ENCODE peak calls at places on chromosomes 7 and 10, in eight cellular contexts. O is GM12865, H is sigmoid colon, V is astrocyte of the cerebellum, F is nephron progenitor cell, E is lower lobe of right lung, L is esophagus squamous epithelium, X is NB4. I is an unnamed sample.

GRCh38 chr10:987635-987905 is 664 bp upstream of the GTPBP4 start:
- DNase-seq in O (no peak), H (no peak), V (no peak), F (no peak), E (no peak), L (no peak), X (no peak), I (no peak)

GRCh38 chr7:47335071-47335470 is 246.8 kb downstream of the TNS3 start:
- DNase-seq in O (no peak), H (no peak), V (no peak), F (no peak), E (no peak), L (no peak), X (no peak), I (no peak)

GRCh38 chr10:124320778-124321432 is 97.8 kb downstream of the OAT start:
- DNase-seq in O (no peak), H (peak), V (no peak), F (no peak), E (no peak), L (no peak), X (no peak), I (no peak)

GRCh38 chr10:76080991-76081390 is 649.6 kb downstream of the LRMDA start:
- DNase-seq in O (no peak), H (no peak), V (no peak), F (no peak), E (no peak), L (no peak), X (no peak), I (no peak)

GRCh38 chr7:138237995-138238394 is 161.7 kb downstream of the AKR1D1 start:
- DNase-seq in O (no peak), H (no peak), V (no peak), F (no peak), E (no peak), L (no peak), X (peak), I (no peak)

GRCh38 chr10:131183546-131184045 is 127.9 kb downstream of the TCERG1L start:
- DNase-seq in O (no peak), H (peak), V (no peak), F (no peak), E (no peak), L (no peak), X (no peak), I (no peak)

GRCh38 chr10:77974396-77975074 is 48.0 kb upstream of the DLG5 start:
- DNase-seq in O (peak), H (peak), V (peak), F (peak), E (no peak), L (no peak), X (peak), I (no peak)

GRCh38 chr10:116665541-116666125 is 44.9 kb downstream of the PNLIPRP2 start:
- DNase-seq in O (no peak), H (peak), V (peak), F (no peak), E (no peak), L (no peak), X (no peak), I (no peak)

GRCh38 chr7:155746188-155746587 is 66.1 kb downstream of the SHH start:
- DNase-seq in O (peak), H (no peak), V (no peak), F (no peak), E (no peak), L (no peak), X (no peak), I (no peak)

GRCh38 chr7:37320840-37321468 is 127.7 kb downstream of the ELMO1 start:
- DNase-seq in O (no peak), H (no peak), V (no peak), F (no peak), E (no peak), L (no peak), X (peak), I (no peak)

GRCh38 chr7:9575716-9576115 is 1142.3 kb downstream of the NXPH1 start:
- DNase-seq in O (no peak), H (no peak), V (no peak), F (no peak), E (no peak), L (no peak), X (no peak), I (no peak)

GRCh38 chr10:12500406-12501303 is 151.3 kb downstream of the CAMK1D start:
- DNase-seq in O (no peak), H (peak), V (peak), F (no peak), E (no peak), L (no peak), X (peak), I (no peak)

GRCh38 chr7:96322847-96323461 is 1.1 kb upstream of the SLC25A13 start:
- DNase-seq in O (no peak), H (no peak), V (no peak), F (no peak), E (no peak), L (no peak), X (no peak), I (no peak)

GRCh38 chr10:35834916-35835499 is 192.9 kb upstream of the FZD8 start:
- DNase-seq in O (no peak), H (no peak), V (no peak), F (no peak), E (no peak), L (no peak), X (no peak), I (no peak)

GRCh38 chr10:44928462-44928861 is 17.3 kb downstream of the TMEM72 start:
- DNase-seq in O (no peak), H (no peak), V (no peak), F (no peak), E (no peak), L (no peak), X (no peak), I (no peak)

GRCh38 chr7:122143376-122143750 is 686 bp downstream of the AASS start:
- DNase-seq in O (peak), H (peak), V (no peak), F (peak), E (no peak), L (no peak), X (no peak), I (peak)

GRCh38 chr10:10942441-10942840 is 75.2 kb upstream of the CELF2 start:
- DNase-seq in O (no peak), H (no peak), V (no peak), F (no peak), E (no peak), L (no peak), X (no peak), I (no peak)

GRCh38 chr7:76281006-76281705 is 21.3 kb upstream of the HSPB1 start:
- DNase-seq in O (no peak), H (no peak), V (no peak), F (peak), E (no peak), L (no peak), X (no peak), I (no peak)

GRCh38 chr7:132930881-132931280 is 151.0 kb downstream of the CHCHD3 start:
- DNase-seq in O (peak), H (no peak), V (no peak), F (no peak), E (no peak), L (no peak), X (peak), I (no peak)

GRCh38 chr7:151223728-151224127 is 3.3 kb downstream of the ABCF2 start:
- DNase-seq in O (no peak), H (no peak), V (no peak), F (no peak), E (no peak), L (no peak), X (no peak), I (no peak)

GRCh38 chr7:30434140-30434799 is 44.3 kb downstream of the NOD1 start:
- DNase-seq in O (no peak), H (no peak), V (no peak), F (no peak), E (no peak), L (no peak), X (peak), I (peak)

GRCh38 chr10:482036-482435 is 207.4 kb downstream of the DIP2C start:
- DNase-seq in O (no peak), H (no peak), V (no peak), F (no peak), E (no peak), L (no peak), X (no peak), I (no peak)

GRCh38 chr10:91162050-91162494 is 58.4 kb upstream of the PCGF5 start:
- DNase-seq in O (peak), H (no peak), V (no peak), F (no peak), E (no peak), L (no peak), X (no peak), I (no peak)

GRCh38 chr7:30281791-30282190 is 2.6 kb upstream of the ZNRF2 start:
- DNase-seq in O (no peak), H (no peak), V (no peak), F (no peak), E (no peak), L (no peak), X (no peak), I (no peak)

GRCh38 chr7:102331536-102332275 is 24.5 kb downstream of the SPDYE6 start:
- DNase-seq in O (peak), H (no peak), V (no peak), F (no peak), E (no peak), L (no peak), X (no peak), I (no peak)

GRCh38 chr10:35781643-35782035 is 139.5 kb upstream of the FZD8 start:
- DNase-seq in O (peak), H (no peak), V (no peak), F (no peak), E (no peak), L (no peak), X (peak), I (no peak)

GRCh38 chr10:92222603-92223275 is 68.1 kb downstream of the CPEB3 start:
- DNase-seq in O (no peak), H (no peak), V (peak), F (no peak), E (no peak), L (no peak), X (no peak), I (no peak)

GRCh38 chr7:49791089-49791741 is 17.8 kb downstream of the VWC2 start:
- DNase-seq in O (peak), H (no peak), V (no peak), F (peak), E (no peak), L (no peak), X (peak), I (no peak)

GRCh38 chr10:98361131-98361633 is 53.8 kb downstream of the PYROXD2 start:
- DNase-seq in O (peak), H (peak), V (peak), F (peak), E (peak), L (peak), X (peak), I (peak)

GRCh38 chr7:1368682-1369571 is 90.3 kb downstream of the MICALL2 start:
- DNase-seq in O (peak), H (no peak), V (no peak), F (peak), E (no peak), L (no peak), X (peak), I (peak)

GRCh38 chr7:148153611-148154010 is 437.0 kb upstream of the C7orf33 start:
- DNase-seq in O (no peak), H (no peak), V (no peak), F (no peak), E (peak), L (no peak), X (no peak), I (no peak)

GRCh38 chr10:15122477-15123030 is 25.4 kb downstream of the RPP38 start:
- DNase-seq in O (peak), H (no peak), V (no peak), F (no peak), E (no peak), L (no peak), X (no peak), I (peak)

GRCh38 chr10:63806330-63806729 is 285.1 kb downstream of the REEP3 start:
- DNase-seq in O (no peak), H (no peak), V (no peak), F (no peak), E (no peak), L (no peak), X (no peak), I (no peak)

GRCh38 chr10:30857803-30858202 is 173.9 kb downstream of the ZNF438 start:
- DNase-seq in O (no peak), H (peak), V (no peak), F (no peak), E (no peak), L (no peak), X (peak), I (no peak)

GRCh38 chr7:22142593-22142992 is 196.9 kb upstream of the CDCA7L start:
- DNase-seq in O (no peak), H (no peak), V (no peak), F (no peak), E (no peak), L (no peak), X (no peak), I (no peak)

GRCh38 chr7:36473454-36474282 is 84.0 kb downstream of the ANLN start:
- DNase-seq in O (peak), H (no peak), V (no peak), F (peak), E (peak), L (no peak), X (peak), I (no peak)

GRCh38 chr10:106499448-106499847 is 665.1 kb downstream of the SORCS1 start:
- DNase-seq in O (no peak), H (no peak), V (no peak), F (no peak), E (no peak), L (no peak), X (no peak), I (no peak)

GRCh38 chr7:139525239-139525638 is 1.8 kb downstream of the CLEC2L start:
- DNase-seq in O (no peak), H (no peak), V (no peak), F (no peak), E (no peak), L (no peak), X (no peak), I (no peak)

DNA sequence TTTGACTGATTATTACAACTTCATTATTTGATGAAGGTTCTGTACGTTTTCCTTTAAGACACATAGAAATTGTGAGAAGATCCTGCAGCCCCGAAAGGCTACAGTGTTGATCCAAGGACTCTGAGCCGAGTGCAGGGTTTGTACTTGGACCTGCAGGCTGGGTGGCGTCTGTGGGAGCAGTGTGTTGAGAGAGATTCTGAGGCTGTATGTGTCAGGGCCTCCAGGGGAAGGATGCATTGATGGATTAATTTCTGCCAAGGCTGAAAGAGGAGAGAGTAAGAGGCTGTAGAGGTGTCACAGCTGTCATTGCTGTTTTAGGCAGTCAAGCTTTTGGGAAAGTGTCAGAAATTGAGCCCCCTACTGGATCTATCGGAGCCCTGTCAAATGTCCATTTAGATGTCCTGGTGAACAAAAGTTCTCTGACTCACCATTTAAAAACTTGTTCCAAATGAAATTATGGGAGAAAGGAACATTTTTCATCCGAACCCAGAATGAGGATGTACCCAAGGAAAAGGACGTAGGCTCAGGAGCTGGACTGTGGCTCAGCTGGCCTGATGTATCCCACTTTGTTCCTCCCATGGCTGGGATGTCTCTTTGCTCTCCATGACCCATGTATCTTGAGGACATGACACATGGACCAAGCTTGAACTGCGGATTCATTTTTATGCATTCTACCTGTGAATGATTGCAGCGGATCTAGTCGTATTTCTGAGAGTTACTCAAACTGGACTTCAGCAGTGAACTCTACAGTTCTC is 102.2 kb downstream of the TCF7L2 start:
- DNase-seq in O (peak), H (peak), V (no peak), F (no peak), E (no peak), L (no peak), X (peak), I (no peak)
- TF ChIP-seq CTCF in O (peak), H (no peak), V (peak), F (peak), E (peak), L (no peak), X (peak), I (peak)

GRCh38 chr10:46543379-46544014 is 13.0 kb downstream of the GPRIN2 start:
- DNase-seq in O (no peak), H (no peak), V (no peak), F (peak), E (peak), L (no peak), X (no peak), I (no peak)

GRCh38 chr10:46546591-46547330 is 9.7 kb downstream of the GPRIN2 start:
- DNase-seq in O (no peak), H (peak), V (no peak), F (peak), E (peak), L (no peak), X (no peak), I (no peak)

GRCh38 chr10:46547331-46547880 is 9.1 kb downstream of the GPRIN2 start:
- DNase-seq in O (no peak), H (peak), V (no peak), F (peak), E (peak), L (no peak), X (no peak), I (no peak)

GRCh38 chr10:46545861-46546590 is 10.4 kb downstream of the GPRIN2 start:
- DNase-seq in O (no peak), H (peak), V (no peak), F (peak), E (peak), L (no peak), X (no peak), I (no peak)

GRCh38 chr10:46544989-46545791 is 11.3 kb downstream of the GPRIN2 start:
- DNase-seq in O (no peak), H (peak), V (no peak), F (peak), E (peak), L (no peak), X (peak), I (no peak)
- TF ChIP-seq CTCF in O (peak), H (no peak), V (peak), F (peak), E (peak), L (peak), X (peak), I (peak)

GRCh38 chr10:51894752-51895151 is 195.4 kb upstream of the CSTF2T start:
- DNase-seq in O (no peak), H (no peak), V (no peak), F (no peak), E (no peak), L (no peak), X (no peak), I (no peak)

GRCh38 chr10:51896849-51897248 is 197.5 kb upstream of the CSTF2T start:
- DNase-seq in O (no peak), H (no peak), V (no peak), F (no peak), E (no peak), L (no peak), X (no peak), I (no peak)

GRCh38 chr10:51895209-51895608 is 195.8 kb upstream of the CSTF2T start:
- DNase-seq in O (no peak), H (peak), V (no peak), F (no peak), E (no peak), L (no peak), X (no peak), I (no peak)

GRCh38 chr10:51892313-51892712 is 192.9 kb upstream of the CSTF2T start:
- DNase-seq in O (no peak), H (no peak), V (no peak), F (no peak), E (no peak), L (no peak), X (no peak), I (no peak)

DNA sequence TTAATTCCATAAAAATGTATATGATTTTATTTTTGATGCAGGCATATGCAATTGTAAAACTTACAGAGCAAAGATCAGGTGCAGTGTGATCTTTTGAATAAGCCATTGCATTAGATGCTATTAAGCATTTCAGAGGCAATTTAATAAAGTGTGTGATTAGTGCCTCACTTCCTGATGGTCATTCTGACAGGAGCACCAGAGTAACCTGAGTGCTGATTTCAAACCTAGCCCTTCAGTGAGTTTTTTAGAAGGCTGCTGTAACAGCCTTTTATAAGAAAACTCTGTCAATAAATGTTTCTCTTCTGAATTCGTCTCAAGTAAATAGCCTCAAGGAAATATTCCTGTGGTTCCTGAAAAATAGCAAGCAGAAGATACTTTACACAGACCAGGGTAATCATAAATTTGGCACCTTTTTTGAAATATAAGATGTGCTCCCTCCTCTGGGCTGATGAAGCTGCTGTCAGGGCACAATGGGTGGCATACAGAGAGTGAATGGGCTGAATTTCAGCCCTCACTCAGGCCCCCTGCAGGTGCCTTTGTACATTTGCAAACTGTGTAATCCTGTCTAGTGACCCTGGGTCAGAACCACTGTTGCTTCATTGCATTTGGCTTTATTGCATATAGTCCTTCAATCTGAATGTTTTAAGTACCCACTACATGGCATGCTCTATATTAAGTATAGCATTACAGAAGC is 193.7 kb upstream of the CSTF2T start:
- DNase-seq in O (peak), H (no peak), V (no peak), F (peak), E (no peak), L (no peak), X (peak), I (no peak)
- TF ChIP-seq CTCF in O (peak), H (no peak), V (peak), F (no peak), E (no peak), L (no peak), X (peak), I (peak)

GRCh38 chr7:84704380-84704779 is 482.5 kb downstream of the SEMA3D start:
- DNase-seq in O (no peak), H (no peak), V (no peak), F (no peak), E (no peak), L (no peak), X (no peak), I (no peak)
- TF ChIP-seq CTCF in O (no peak), H (no peak), V (no peak), F (no peak), E (no peak), L (no peak), X (no peak), I (no peak)

DNA sequence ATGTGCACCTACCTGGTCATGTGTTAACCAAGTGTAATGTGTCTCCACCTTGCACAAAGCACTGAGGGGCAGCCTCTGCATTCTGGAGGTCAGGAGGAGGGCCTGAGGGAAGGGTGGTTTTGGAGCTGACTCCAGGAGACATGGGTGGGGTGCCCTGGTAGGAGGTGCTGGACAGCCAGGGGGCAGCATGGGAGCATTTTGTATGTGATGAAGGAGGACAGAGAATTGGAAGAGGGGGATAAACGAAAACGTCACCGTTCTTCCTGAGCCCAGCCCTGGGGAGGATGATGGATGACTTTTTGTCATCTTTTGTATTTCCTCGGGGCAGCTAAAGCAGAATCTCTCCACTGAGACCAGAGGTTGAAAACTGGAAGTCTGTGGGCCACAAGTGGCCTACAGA is 242.3 kb downstream of the VTI1A start:
- DNase-seq in O (no peak), H (no peak), V (no peak), F (peak), E (no peak), L (no peak), X (no peak), I (no peak)
- TF ChIP-seq CTCF in O (no peak), H (peak), V (peak), F (peak), E (peak), L (peak), X (peak), I (peak)

GRCh38 chr7:99733448-99733847 is 1.5 kb downstream of the CYP3A7 start:
- DNase-seq in O (peak), H (no peak), V (no peak), F (peak), E (no peak), L (no peak), X (peak), I (no peak)
- TF ChIP-seq CTCF in O (peak), H (no peak), V (no peak), F (peak), E (peak), L (no peak), X (peak), I (peak)